ENCODE peak calls at places on chromosomes 2 and 18, in four cellular contexts. D, I, K and H are unnamed samples.
A peak's percentile ranks its signal among the peaks of the same experiment; 100 is the strongest.

GRCh38 chr2:191571163-191571769 is 106.7 kb upstream of the NABP1 start:
- DNase-seq in D (no peak), I (peak; percentile 52), K (peak; percentile 73), H (no peak)

GRCh38 chr18:79744625-79745024 is 53.1 kb upstream of the KCNG2 start:
- DNase-seq in D (no peak), I (no peak), K (no peak), H (no peak)

GRCh38 chr18:5622905-5623304 is 79.1 kb upstream of the EPB41L3 start:
- DNase-seq in D (no peak), I (no peak), K (peak; percentile 40), H (no peak)

GRCh38 chr18:53756607-53756972 is 467.9 kb downstream of the MBD2 start:
- DNase-seq in D (no peak), I (no peak), K (no peak), H (no peak)

GRCh38 chr2:234047361-234047760 is 3.1 kb upstream of the SPP2 start:
- DNase-seq in D (no peak), I (no peak), K (peak; percentile 29), H (no peak)

GRCh38 chr2:14420851-14421250 is 211.7 kb upstream of the LRATD1 start:
- DNase-seq in D (no peak), I (no peak), K (peak; percentile 49), H (no peak)

GRCh38 chr2:110732422-110733413 is at the start of gene ACOXL:
- DNase-seq in D (no peak), I (peak; percentile 32), K (no peak), H (peak; percentile 68)

GRCh38 chr2:110115291-110116032 is at the start of gene MALL:
- DNase-seq in D (no peak), I (no peak), K (peak; percentile 58), H (peak; percentile 79)

GRCh38 chr2:36777272-36777671 is 80.8 kb downstream of the VIT start:
- DNase-seq in D (no peak), I (no peak), K (no peak), H (no peak)

GRCh38 chr2:234670804-234671203 is 173.9 kb upstream of the ARL4C start:
- DNase-seq in D (no peak), I (no peak), K (no peak), H (no peak)

GRCh38 chr18:45291616-45292612 is 323.4 kb upstream of the SLC14A2 start:
- DNase-seq in D (no peak), I (no peak), K (peak; percentile 90), H (no peak)

GRCh38 chr2:140893685-140894084 is 1237.1 kb downstream of the LRP1B start:
- DNase-seq in D (no peak), I (no peak), K (peak; percentile 70), H (no peak)

GRCh38 chr2:73933194-73933593 is 6.5 kb downstream of the DGUOK start:
- DNase-seq in D (no peak), I (no peak), K (peak; percentile 17), H (no peak)

GRCh38 chr2:47063159-47063930 is 91.8 kb downstream of the STPG4 start:
- DNase-seq in D (no peak), I (no peak), K (no peak), H (no peak)

GRCh38 chr18:23106575-23106974 is 28.7 kb upstream of the CABLES1 start:
- DNase-seq in D (no peak), I (no peak), K (peak; percentile 94), H (peak; percentile 95)

GRCh38 chr2:28527196-28527595 is 31.3 kb downstream of the PLB1 start:
- DNase-seq in D (no peak), I (no peak), K (no peak), H (no peak)

GRCh38 chr2:9554841-9555337 is 741 bp downstream of the ADAM17 start:
- DNase-seq in D (no peak), I (peak; percentile 63), K (peak; percentile 86), H (peak; percentile 45)

GRCh38 chr2:189613650-189614420 is 33.2 kb upstream of the SLC40A1 start:
- DNase-seq in D (no peak), I (no peak), K (peak; percentile 68), H (peak; percentile 6)

GRCh38 chr2:39991298-39991697 is 212.2 kb upstream of the THUMPD2 start:
- DNase-seq in D (no peak), I (no peak), K (peak; percentile 82), H (no peak)

GRCh38 chr18:67608909-67609308 is 92.4 kb upstream of the DSEL start:
- DNase-seq in D (no peak), I (no peak), K (peak; percentile 82), H (no peak)

GRCh38 chr18:52237551-52237950 is 102.4 kb upstream of the DCC start:
- DNase-seq in D (no peak), I (no peak), K (peak; percentile 70), H (no peak)